ENCODE peak calls at places on chromosomes 2 and 18, in ten cellular contexts. One of them, this sample, is unnamed.

GRCh38 chr18:25327631-25328030 is 24.3 kb downstream of the ZNF521 start:
- ATAC-seq in HCT116: no peak
- ATAC-seq in gastrocnemius medialis: no peak
- ATAC-seq in K562: no peak
- ATAC-seq in body of pancreas: no peak
- ATAC-seq in upper lobe of left lung: peak
- ATAC-seq in A549: no peak
- ATAC-seq in heart left ventricle: no peak
- ATAC-seq in IMR-90: no peak
- ATAC-seq in HepG2: no peak
- ATAC-seq in this sample: no peak

GRCh38 chr2:145530653-145531052 is 1010.7 kb upstream of the ZEB2 start:
- ATAC-seq in gastrocnemius medialis: no peak
- ATAC-seq in K562: peak
- ATAC-seq in upper lobe of left lung: no peak
- ATAC-seq in HepG2: peak
- ATAC-seq in A549: no peak
- ATAC-seq in body of pancreas: no peak
- ATAC-seq in IMR-90: no peak
- ATAC-seq in HCT116: peak
- ATAC-seq in heart left ventricle: no peak
- ATAC-seq in this sample: no peak

GRCh38 chr2:96843538-96844268 is at the start of gene ANKRD23:
- ATAC-seq in HCT116: no peak
- ATAC-seq in gastrocnemius medialis: peak
- ATAC-seq in heart left ventricle: peak
- ATAC-seq in body of pancreas: no peak
- ATAC-seq in upper lobe of left lung: no peak
- ATAC-seq in A549: no peak
- ATAC-seq in HepG2: no peak
- ATAC-seq in K562: no peak
- ATAC-seq in IMR-90: no peak
- ATAC-seq in this sample: no peak

GRCh38 chr2:224579411-224579810 is 5.8 kb downstream of the CUL3 start:
- ATAC-seq in K562: peak
- ATAC-seq in body of pancreas: no peak
- ATAC-seq in IMR-90: peak
- ATAC-seq in A549: peak
- ATAC-seq in upper lobe of left lung: no peak
- ATAC-seq in HCT116: no peak
- ATAC-seq in HepG2: peak
- ATAC-seq in gastrocnemius medialis: no peak
- ATAC-seq in heart left ventricle: no peak
- ATAC-seq in this sample: no peak

GRCh38 chr2:179910735-179911113 is 49.3 kb upstream of the ZNF385B start:
- ATAC-seq in body of pancreas: no peak
- ATAC-seq in HepG2: peak
- ATAC-seq in A549: no peak
- ATAC-seq in K562: no peak
- ATAC-seq in IMR-90: no peak
- ATAC-seq in heart left ventricle: no peak
- ATAC-seq in HCT116: no peak
- ATAC-seq in upper lobe of left lung: no peak
- ATAC-seq in gastrocnemius medialis: no peak
- ATAC-seq in this sample: no peak

GRCh38 chr2:109699646-109700045 is 85.5 kb downstream of the SOWAHC start:
- ATAC-seq in A549: no peak
- ATAC-seq in gastrocnemius medialis: no peak
- ATAC-seq in HepG2: peak
- ATAC-seq in heart left ventricle: peak
- ATAC-seq in HCT116: no peak
- ATAC-seq in body of pancreas: no peak
- ATAC-seq in upper lobe of left lung: peak
- ATAC-seq in IMR-90: peak
- ATAC-seq in K562: no peak
- ATAC-seq in this sample: no peak

GRCh38 chr2:24816404-24816803 is 23.2 kb downstream of the CENPO start:
- ATAC-seq in A549: no peak
- ATAC-seq in HepG2: no peak
- ATAC-seq in upper lobe of left lung: no peak
- ATAC-seq in heart left ventricle: no peak
- ATAC-seq in K562: no peak
- ATAC-seq in gastrocnemius medialis: no peak
- ATAC-seq in body of pancreas: no peak
- ATAC-seq in HCT116: no peak
- ATAC-seq in IMR-90: no peak
- ATAC-seq in this sample: no peak

GRCh38 chr2:151339168-151339567 is 18.2 kb upstream of the TNFAIP6 start:
- ATAC-seq in IMR-90: no peak
- ATAC-seq in gastrocnemius medialis: no peak
- ATAC-seq in body of pancreas: no peak
- ATAC-seq in K562: no peak
- ATAC-seq in A549: no peak
- ATAC-seq in HCT116: no peak
- ATAC-seq in HepG2: no peak
- ATAC-seq in upper lobe of left lung: no peak
- ATAC-seq in heart left ventricle: no peak
- ATAC-seq in this sample: no peak

GRCh38 chr2:72886505-72887031 is 640 bp upstream of the SPR start:
- ATAC-seq in A549: no peak
- ATAC-seq in upper lobe of left lung: no peak
- ATAC-seq in K562: no peak
- ATAC-seq in HCT116: no peak
- ATAC-seq in gastrocnemius medialis: no peak
- ATAC-seq in heart left ventricle: no peak
- ATAC-seq in HepG2: no peak
- ATAC-seq in IMR-90: no peak
- ATAC-seq in body of pancreas: no peak
- ATAC-seq in this sample: no peak

GRCh38 chr2:72888438-72889202 is 1.4 kb downstream of the SPR start:
- ATAC-seq in upper lobe of left lung: no peak
- ATAC-seq in K562: no peak
- ATAC-seq in HepG2: peak
- ATAC-seq in body of pancreas: no peak
- ATAC-seq in gastrocnemius medialis: no peak
- ATAC-seq in A549: no peak
- ATAC-seq in heart left ventricle: no peak
- ATAC-seq in IMR-90: no peak
- ATAC-seq in HCT116: no peak
- ATAC-seq in this sample: no peak

GRCh38 chr2:72887836-72888437 is 729 bp downstream of the SPR start:
- ATAC-seq in HepG2: peak
- ATAC-seq in upper lobe of left lung: peak
- ATAC-seq in heart left ventricle: peak
- ATAC-seq in gastrocnemius medialis: peak
- ATAC-seq in body of pancreas: peak
- ATAC-seq in HCT116: peak
- ATAC-seq in IMR-90: peak
- ATAC-seq in K562: peak
- ATAC-seq in A549: peak
- ATAC-seq in this sample: peak

GRCh38 chr2:72889991-72890390 is 2.8 kb downstream of the SPR start:
- ATAC-seq in gastrocnemius medialis: no peak
- ATAC-seq in body of pancreas: no peak
- ATAC-seq in IMR-90: no peak
- ATAC-seq in HepG2: no peak
- ATAC-seq in heart left ventricle: no peak
- ATAC-seq in K562: no peak
- ATAC-seq in upper lobe of left lung: no peak
- ATAC-seq in A549: no peak
- ATAC-seq in HCT116: no peak
- ATAC-seq in this sample: no peak

GRCh38 chr2:72887032-72887835 is at the start of gene SPR:
- ATAC-seq in K562: peak
- ATAC-seq in upper lobe of left lung: peak
- ATAC-seq in gastrocnemius medialis: peak
- ATAC-seq in heart left ventricle: peak
- ATAC-seq in IMR-90: peak
- ATAC-seq in HepG2: peak
- ATAC-seq in body of pancreas: peak
- ATAC-seq in HCT116: peak
- ATAC-seq in A549: peak
- ATAC-seq in this sample: peak
- TF ChIP-seq POLR2A in K562: peak
- TF ChIP-seq POLR2A in upper lobe of left lung: peak
- TF ChIP-seq POLR2A in gastrocnemius medialis: peak
- TF ChIP-seq POLR2A in heart left ventricle: no peak
- TF ChIP-seq POLR2A in IMR-90: no peak
- TF ChIP-seq POLR2A in HepG2: peak
- TF ChIP-seq POLR2A in body of pancreas: peak
- TF ChIP-seq POLR2A in HCT116: peak
- TF ChIP-seq POLR2A in A549: peak
- TF ChIP-seq POLR2A in this sample: no peak

GRCh38 chr2:69644506-69644979 is 1.0 kb upstream of the AAK1 start:
- ATAC-seq in upper lobe of left lung: no peak
- ATAC-seq in gastrocnemius medialis: peak
- ATAC-seq in IMR-90: no peak
- ATAC-seq in heart left ventricle: peak
- ATAC-seq in body of pancreas: no peak
- ATAC-seq in HepG2: no peak
- ATAC-seq in A549: peak
- ATAC-seq in K562: no peak
- ATAC-seq in HCT116: no peak
- ATAC-seq in this sample: no peak

GRCh38 chr2:69641887-69642708 is 1.4 kb downstream of the AAK1 start:
- ATAC-seq in K562: no peak
- ATAC-seq in upper lobe of left lung: no peak
- ATAC-seq in gastrocnemius medialis: no peak
- ATAC-seq in HCT116: no peak
- ATAC-seq in heart left ventricle: no peak
- ATAC-seq in HepG2: no peak
- ATAC-seq in IMR-90: no peak
- ATAC-seq in A549: no peak
- ATAC-seq in body of pancreas: no peak
- ATAC-seq in this sample: no peak

GRCh38 chr2:69645026-69645425 is 1.5 kb upstream of the AAK1 start:
- ATAC-seq in heart left ventricle: no peak
- ATAC-seq in gastrocnemius medialis: no peak
- ATAC-seq in IMR-90: no peak
- ATAC-seq in HCT116: no peak
- ATAC-seq in K562: peak
- ATAC-seq in HepG2: no peak
- ATAC-seq in body of pancreas: no peak
- ATAC-seq in upper lobe of left lung: no peak
- ATAC-seq in A549: no peak
- ATAC-seq in this sample: no peak

GRCh38 chr2:69642709-69643601 is 584 bp downstream of the AAK1 start:
- ATAC-seq in HCT116: peak
- ATAC-seq in HepG2: peak
- ATAC-seq in heart left ventricle: peak
- ATAC-seq in body of pancreas: peak
- ATAC-seq in gastrocnemius medialis: peak
- ATAC-seq in K562: peak
- ATAC-seq in upper lobe of left lung: peak
- ATAC-seq in IMR-90: peak
- ATAC-seq in A549: peak
- ATAC-seq in this sample: peak

GRCh38 chr2:69643602-69644505 is at the start of gene AAK1:
- ATAC-seq in heart left ventricle: peak
- ATAC-seq in body of pancreas: peak
- ATAC-seq in gastrocnemius medialis: peak
- ATAC-seq in HCT116: peak
- ATAC-seq in K562: peak
- ATAC-seq in upper lobe of left lung: peak
- ATAC-seq in HepG2: peak
- ATAC-seq in A549: peak
- ATAC-seq in IMR-90: peak
- ATAC-seq in this sample: peak
- TF ChIP-seq POLR2A in heart left ventricle: peak
- TF ChIP-seq POLR2A in body of pancreas: peak
- TF ChIP-seq POLR2A in gastrocnemius medialis: peak
- TF ChIP-seq POLR2A in HCT116: peak
- TF ChIP-seq POLR2A in K562: peak
- TF ChIP-seq POLR2A in upper lobe of left lung: peak
- TF ChIP-seq POLR2A in HepG2: peak
- TF ChIP-seq POLR2A in A549: peak
- TF ChIP-seq POLR2A in IMR-90: peak
- TF ChIP-seq POLR2A in this sample: peak

GRCh38 chr2:43130548-43130875 is 95.9 kb downstream of the ZFP36L2 start:
- ATAC-seq in heart left ventricle: no peak
- ATAC-seq in body of pancreas: no peak
- ATAC-seq in IMR-90: no peak
- ATAC-seq in K562: no peak
- ATAC-seq in A549: no peak
- ATAC-seq in gastrocnemius medialis: no peak
- ATAC-seq in HCT116: no peak
- ATAC-seq in HepG2: peak
- ATAC-seq in upper lobe of left lung: no peak
- ATAC-seq in this sample: no peak

GRCh38 chr2:43132523-43133301 is 93.7 kb downstream of the ZFP36L2 start:
- ATAC-seq in K562: no peak
- ATAC-seq in A549: no peak
- ATAC-seq in HepG2: no peak
- ATAC-seq in HCT116: no peak
- ATAC-seq in heart left ventricle: no peak
- ATAC-seq in upper lobe of left lung: no peak
- ATAC-seq in IMR-90: no peak
- ATAC-seq in body of pancreas: no peak
- ATAC-seq in gastrocnemius medialis: no peak
- ATAC-seq in this sample: no peak

GRCh38 chr2:43129676-43130547 is 96.5 kb downstream of the ZFP36L2 start:
- ATAC-seq in IMR-90: no peak
- ATAC-seq in A549: no peak
- ATAC-seq in body of pancreas: no peak
- ATAC-seq in gastrocnemius medialis: no peak
- ATAC-seq in K562: no peak
- ATAC-seq in upper lobe of left lung: peak
- ATAC-seq in HepG2: peak
- ATAC-seq in HCT116: no peak
- ATAC-seq in heart left ventricle: peak
- ATAC-seq in this sample: no peak

GRCh38 chr2:43131890-43132522 is 94.4 kb downstream of the ZFP36L2 start:
- ATAC-seq in IMR-90: no peak
- ATAC-seq in HepG2: no peak
- ATAC-seq in K562: no peak
- ATAC-seq in upper lobe of left lung: no peak
- ATAC-seq in A549: no peak
- ATAC-seq in HCT116: no peak
- ATAC-seq in heart left ventricle: no peak
- ATAC-seq in gastrocnemius medialis: no peak
- ATAC-seq in body of pancreas: no peak
- ATAC-seq in this sample: no peak

DNA sequence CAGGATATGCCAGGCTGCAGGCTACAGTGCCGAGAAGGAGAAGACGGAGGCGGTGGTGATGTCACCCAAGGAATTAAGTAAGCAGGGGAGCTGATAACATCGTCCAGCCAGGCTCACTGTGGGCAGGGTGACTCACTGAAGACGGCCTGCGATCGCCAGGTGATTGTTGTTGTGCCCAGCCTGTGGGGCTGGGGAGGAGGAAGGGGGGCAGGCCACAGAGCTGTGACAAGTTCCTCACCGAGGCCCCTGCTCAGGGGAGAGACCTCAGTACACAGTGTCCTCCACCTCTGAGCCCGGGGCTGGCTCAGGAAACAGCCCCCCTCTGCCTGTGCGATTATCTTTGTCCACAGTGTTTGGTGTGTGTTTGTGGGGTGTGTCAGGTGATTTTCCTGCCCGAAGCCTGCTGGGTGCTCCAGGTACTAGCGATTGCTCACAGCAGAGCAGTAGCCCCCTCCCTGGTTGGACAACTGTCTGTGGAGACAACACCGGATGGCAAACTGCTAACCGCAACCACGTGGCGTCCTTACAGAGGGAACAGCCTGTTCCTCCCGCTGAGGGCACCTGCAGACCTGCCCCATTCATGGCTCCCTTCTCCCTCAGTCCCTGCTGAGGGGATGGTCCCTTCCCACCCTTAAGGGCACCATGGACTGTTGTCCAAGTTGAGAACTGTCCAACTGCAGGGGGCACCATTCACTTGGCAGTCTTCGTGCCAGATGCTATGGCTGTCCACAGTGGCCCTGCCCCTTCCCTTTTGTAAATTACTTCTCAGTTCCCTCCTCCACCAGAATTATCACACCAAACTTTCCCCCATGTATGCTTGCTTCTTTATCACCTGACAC is 95.1 kb downstream of the ZFP36L2 start:
- ATAC-seq in body of pancreas: peak
- ATAC-seq in IMR-90: peak
- ATAC-seq in heart left ventricle: peak
- ATAC-seq in HCT116: peak
- ATAC-seq in A549: peak
- ATAC-seq in gastrocnemius medialis: peak
- ATAC-seq in HepG2: peak
- ATAC-seq in upper lobe of left lung: peak
- ATAC-seq in K562: peak
- ATAC-seq in this sample: peak
- TF ChIP-seq POLR2A in body of pancreas: no peak
- TF ChIP-seq POLR2A in IMR-90: no peak
- TF ChIP-seq POLR2A in heart left ventricle: no peak
- TF ChIP-seq POLR2A in HCT116: no peak
- TF ChIP-seq POLR2A in A549: no peak
- TF ChIP-seq POLR2A in gastrocnemius medialis: no peak
- TF ChIP-seq POLR2A in HepG2: no peak
- TF ChIP-seq POLR2A in upper lobe of left lung: peak
- TF ChIP-seq POLR2A in K562: no peak
- TF ChIP-seq POLR2A in this sample: no peak

GRCh38 chr2:138435701-138436100 is 65.9 kb upstream of the SPOPL start:
- ATAC-seq in gastrocnemius medialis: no peak
- ATAC-seq in HepG2: no peak
- ATAC-seq in body of pancreas: no peak
- ATAC-seq in upper lobe of left lung: no peak
- ATAC-seq in K562: no peak
- ATAC-seq in HCT116: no peak
- ATAC-seq in A549: no peak
- ATAC-seq in heart left ventricle: no peak
- ATAC-seq in IMR-90: no peak
- ATAC-seq in this sample: no peak

GRCh38 chr2:138433995-138434991 is 67.3 kb upstream of the SPOPL start:
- ATAC-seq in body of pancreas: no peak
- ATAC-seq in upper lobe of left lung: no peak
- ATAC-seq in gastrocnemius medialis: no peak
- ATAC-seq in heart left ventricle: no peak
- ATAC-seq in HepG2: no peak
- ATAC-seq in HCT116: no peak
- ATAC-seq in IMR-90: peak
- ATAC-seq in A549: no peak
- ATAC-seq in K562: peak
- ATAC-seq in this sample: no peak

GRCh38 chr2:138441916-138442315 is 59.7 kb upstream of the SPOPL start:
- ATAC-seq in body of pancreas: no peak
- ATAC-seq in K562: no peak
- ATAC-seq in IMR-90: no peak
- ATAC-seq in HepG2: no peak
- ATAC-seq in heart left ventricle: no peak
- ATAC-seq in HCT116: no peak
- ATAC-seq in gastrocnemius medialis: no peak
- ATAC-seq in upper lobe of left lung: no peak
- ATAC-seq in A549: no peak
- ATAC-seq in this sample: no peak

GRCh38 chr2:138445227-138445626 is 56.3 kb upstream of the SPOPL start:
- ATAC-seq in HCT116: no peak
- ATAC-seq in HepG2: no peak
- ATAC-seq in heart left ventricle: no peak
- ATAC-seq in upper lobe of left lung: no peak
- ATAC-seq in IMR-90: no peak
- ATAC-seq in A549: no peak
- ATAC-seq in K562: no peak
- ATAC-seq in gastrocnemius medialis: no peak
- ATAC-seq in body of pancreas: no peak
- ATAC-seq in this sample: no peak

GRCh38 chr2:138439733-138440132 is 61.8 kb upstream of the SPOPL start:
- ATAC-seq in IMR-90: no peak
- ATAC-seq in K562: no peak
- ATAC-seq in HepG2: no peak
- ATAC-seq in A549: no peak
- ATAC-seq in gastrocnemius medialis: no peak
- ATAC-seq in heart left ventricle: no peak
- ATAC-seq in HCT116: no peak
- ATAC-seq in body of pancreas: no peak
- ATAC-seq in upper lobe of left lung: no peak
- ATAC-seq in this sample: no peak
- TF ChIP-seq POLR2A in IMR-90: no peak
- TF ChIP-seq POLR2A in K562: no peak
- TF ChIP-seq POLR2A in HepG2: no peak
- TF ChIP-seq POLR2A in A549: no peak
- TF ChIP-seq POLR2A in gastrocnemius medialis: no peak
- TF ChIP-seq POLR2A in heart left ventricle: no peak
- TF ChIP-seq POLR2A in HCT116: no peak
- TF ChIP-seq POLR2A in body of pancreas: no peak
- TF ChIP-seq POLR2A in upper lobe of left lung: no peak
- TF ChIP-seq POLR2A in this sample: no peak

This sample was measured in gastroesophageal sphincter.